ENCODE peak calls at places on chromosome 17, in four cellular contexts. T is GM12878, H is K562, Y is HepG2. N is an unnamed sample. For H3K27me3, the result is how much of the 10 kb centered on the place peaks cover.

GRCh38 chr17:55564077-55564476 is 52.8 kb upstream of the SMIM36 start:
- DNase-seq in Y (no peak), H (no peak), T (no peak), N (no peak)

GRCh38 chr17:7560172-7561027 is 1.3 kb upstream of the SENP3 start:
- DNase-seq in Y (peak), H (peak), T (no peak), N (peak)

GRCh38 chr17:37483311-37484039 is 6.2 kb upstream of the DUSP14 start:
- DNase-seq in Y (no peak), T (no peak), H (no peak), N (no peak)

GRCh38 chr17:75549246-75550138 is 24.0 kb downstream of the LLGL2 start:
- DNase-seq in Y (peak), H (no peak), T (no peak), N (no peak)

GRCh38 chr17:20926532-20926931 is 116.3 kb downstream of the USP22 start:
- DNase-seq in H (no peak), T (no peak), Y (no peak), N (no peak)

GRCh38 chr17:30958187-30958586 is 12.7 kb upstream of the RNF135 start:
- DNase-seq in Y (no peak), T (no peak), H (no peak), N (no peak)

GRCh38 chr17:75810216-75810615 is 25.6 kb downstream of the UNK start:
- DNase-seq in H (peak), T (no peak), Y (no peak), N (no peak)

GRCh38 chr17:74519951-74520553 is 11.2 kb downstream of the CD300LB start:
- DNase-seq in H (no peak), Y (no peak), T (no peak), N (no peak)

GRCh38 chr17:60301644-60302043 is 90.3 kb downstream of the USP32 start:
- DNase-seq in Y (no peak), H (no peak), T (no peak), N (no peak)

GRCh38 chr17:40486513-40487370 is 14.7 kb downstream of the TNS4 start:
- DNase-seq in H (no peak), Y (no peak), T (no peak), N (no peak)

GRCh38 chr17:65022751-65023421 is 33.7 kb downstream of the GNA13 start:
- DNase-seq in T (peak), H (no peak), Y (peak), N (peak)
- TF ChIP-seq MYC in T (no peak), H (no peak), Y (no peak), N (no peak)

GRCh38 chr17:77961741-77962140 is 3.2 kb downstream of the TNRC6C start:
- DNase-seq in T (no peak), Y (no peak), H (no peak), N (no peak)

GRCh38 chr17:77966476-77966875 is 8.0 kb downstream of the TNRC6C start:
- DNase-seq in T (no peak), Y (no peak), H (no peak), N (no peak)

GRCh38 chr17:77965354-77965753 is 6.9 kb downstream of the TNRC6C start:
- DNase-seq in Y (no peak), T (no peak), H (no peak), N (no peak)

GRCh38 chr17:77962349-77962748 is 3.8 kb downstream of the TNRC6C start:
- DNase-seq in H (no peak), T (no peak), Y (no peak), N (no peak)

GRCh38 chr17:77963441-77963840 is 4.9 kb downstream of the TNRC6C start:
- DNase-seq in H (peak), T (no peak), Y (peak), N (peak)
- H3K4me3 ChIP-seq in H (no peak), T (no peak), Y (no peak), N (no peak)

GRCh38 chr17:43753488-43754129 is 5.0 kb downstream of the SOST start:
- DNase-seq in Y (no peak), T (peak), H (peak), N (no peak)
- H3K27me3 ChIP-seq in Y (half or more), T (under half), H (under half), N (under half)

DNA sequence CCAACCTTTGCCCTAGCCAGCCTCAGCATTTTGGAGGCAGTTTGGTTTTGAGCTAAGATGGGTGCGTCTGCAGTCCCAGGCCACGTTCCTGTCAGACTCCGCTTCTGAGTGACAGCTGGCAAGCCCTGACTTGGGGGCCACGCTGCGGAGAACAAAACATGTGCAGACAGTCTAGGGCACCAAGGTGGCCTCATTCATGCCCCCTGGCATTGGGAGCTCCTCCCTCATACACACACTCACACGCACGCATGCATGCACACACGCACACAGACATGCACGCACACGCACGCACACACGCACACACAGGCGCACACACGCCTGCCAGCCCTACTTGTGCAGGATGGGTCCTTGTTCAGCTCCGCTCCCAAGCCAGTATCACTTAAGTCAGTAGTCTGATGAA is 69.1 kb downstream of the CCDC182 start:
- DNase-seq in H (no peak), Y (no peak), T (no peak), N (no peak)
- TF ChIP-seq MYC in H (no peak), Y (no peak), T (no peak), N (no peak)

GRCh38 chr17:979539-980405 is at the start of gene NXN:
- DNase-seq in T (no peak), Y (peak), H (peak), N (peak)

GRCh38 chr17:978110-979093 is 1.2 kb downstream of the NXN start:
- DNase-seq in T (no peak), Y (no peak), H (no peak), N (peak)

GRCh38 chr17:981292-981658 is 1.7 kb upstream of the NXN start:
- DNase-seq in H (no peak), Y (no peak), T (no peak), N (no peak)

GRCh38 chr17:979211-979538 is 401 bp downstream of the NXN start:
- DNase-seq in T (no peak), Y (no peak), H (peak), N (no peak)

DNA sequence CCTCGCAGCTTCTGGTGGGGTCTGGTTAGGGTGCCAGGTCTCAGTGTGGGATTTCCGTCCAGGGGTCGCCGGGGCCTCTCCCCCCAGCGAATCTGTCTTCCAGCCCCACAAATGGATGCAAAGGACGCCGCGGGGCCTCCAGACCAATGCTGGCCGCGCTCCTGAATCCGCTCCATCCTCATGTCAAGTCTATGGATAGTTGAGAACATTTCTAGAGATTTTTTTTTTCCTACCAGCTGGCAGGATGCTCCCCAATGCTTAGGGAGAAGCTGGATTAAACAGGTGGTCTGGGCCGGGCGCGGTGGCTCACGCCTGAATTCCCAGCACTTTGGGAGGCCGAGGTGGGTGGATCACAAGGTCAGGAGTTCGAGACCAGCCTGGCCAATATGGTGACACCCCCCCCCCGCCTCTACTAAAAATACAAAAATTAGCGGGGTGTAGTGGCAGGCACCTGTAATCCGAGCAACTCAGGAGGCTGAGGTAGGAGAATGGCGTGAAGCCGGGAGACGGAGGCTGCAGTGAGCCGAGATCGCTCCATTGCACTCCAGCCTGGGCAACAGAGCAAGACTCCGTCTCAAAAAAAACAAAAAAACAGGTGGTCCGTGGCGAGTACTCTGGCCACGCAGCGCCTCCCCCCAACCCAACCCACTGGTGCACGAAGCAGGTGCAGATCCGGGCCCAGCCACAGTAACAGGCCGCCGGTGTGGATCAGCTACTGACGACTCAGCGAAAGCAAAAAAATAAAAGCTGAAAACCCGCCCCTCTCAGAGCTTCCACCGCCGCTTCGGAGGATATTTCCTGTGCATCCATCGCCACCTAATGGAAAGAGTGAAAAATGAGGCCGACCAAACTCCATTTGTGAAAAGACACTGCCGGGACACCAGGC is 1.1 kb upstream of the NXN start:
- DNase-seq in T (peak), H (no peak), Y (peak), N (peak)
- H3K4me3 ChIP-seq in T (peak), H (peak), Y (peak), N (peak)

GRCh38 chr17:35428229-35428628 is 4.1 kb downstream of the SLFN12 start:
- DNase-seq in T (no peak), H (no peak), Y (no peak), N (no peak)

GRCh38 chr17:35432176-35433074 is at the start of gene SLFN12:
- DNase-seq in H (no peak), Y (no peak), T (peak), N (peak)

GRCh38 chr17:35423761-35424160 is 8.5 kb downstream of the SLFN12 start:
- DNase-seq in Y (no peak), T (no peak), H (no peak), N (no peak)

GRCh38 chr17:35433075-35433894 is 985 bp upstream of the SLFN12 start:
- DNase-seq in Y (peak), T (peak), H (peak), N (peak)

DNA sequence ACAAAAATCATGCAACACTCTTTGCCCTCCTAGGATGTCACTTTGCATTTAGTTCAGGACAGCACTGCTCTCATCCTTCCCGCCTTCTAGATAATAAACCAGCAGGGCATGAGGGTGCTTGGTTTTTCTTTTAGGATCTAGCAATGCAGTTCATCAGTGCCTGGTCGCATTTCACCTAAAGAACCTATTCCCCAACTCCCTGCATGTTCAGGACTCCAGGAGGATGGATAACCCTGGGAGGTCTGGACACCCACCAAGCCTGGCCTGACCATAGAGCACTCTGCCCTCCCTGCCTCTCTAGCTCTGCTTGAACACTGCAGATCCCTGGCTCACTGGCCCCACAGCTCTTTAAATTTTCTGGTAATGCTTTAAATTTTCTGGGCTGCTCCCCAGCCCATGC is 2.6 kb downstream of the SLFN12 start:
- DNase-seq in Y (no peak), T (no peak), H (no peak), N (no peak)
- H3K27me3 ChIP-seq in Y (under half), T (under half), H (under half), N (under half)

DNA sequence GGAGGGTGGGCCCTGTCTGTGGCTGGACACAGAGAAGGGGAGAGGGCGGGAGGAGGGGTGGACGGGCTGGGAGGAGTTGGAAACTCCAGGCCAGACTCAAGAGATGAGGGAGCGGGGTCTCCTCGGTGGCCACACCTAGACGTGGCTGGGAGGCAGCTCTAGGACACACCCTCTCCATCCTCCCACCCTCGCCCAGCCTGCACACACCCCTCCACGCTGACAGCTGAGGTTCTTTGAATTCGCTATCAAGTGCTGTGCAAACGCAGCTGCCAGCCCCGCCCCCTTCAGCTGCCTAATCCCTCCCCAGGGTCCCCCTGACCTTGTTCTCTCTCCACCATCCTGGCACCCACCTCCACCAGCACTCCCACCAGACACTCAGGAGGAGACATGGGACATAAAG is 48.7 kb downstream of the DNAH17 start:
- DNase-seq in H (peak), T (no peak), Y (no peak), N (no peak)
- TF ChIP-seq MYC in H (no peak), T (no peak), Y (no peak), N (no peak)

DNA sequence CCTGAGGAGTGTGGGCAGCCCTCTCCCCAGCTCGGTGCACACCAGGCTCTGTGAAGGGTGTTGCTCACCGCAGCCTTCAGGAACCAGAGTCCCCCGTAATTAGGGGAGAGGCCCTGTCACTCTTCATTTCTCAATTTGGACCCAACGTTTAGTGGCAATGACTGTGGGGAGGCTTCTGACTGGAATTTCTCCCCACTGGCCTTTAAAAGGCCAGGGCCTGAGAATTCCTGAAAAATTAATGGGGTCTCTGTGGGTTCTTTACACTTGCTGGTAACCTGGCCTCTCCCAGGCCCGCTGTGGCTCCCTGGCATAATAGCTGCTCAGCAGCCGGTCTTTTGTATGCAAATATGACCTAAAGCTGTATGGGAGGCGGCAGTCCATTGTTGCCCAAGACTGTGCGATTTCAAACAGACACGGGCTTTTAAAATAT is 209.7 kb downstream of the MSI2 start:
- DNase-seq in Y (no peak), T (no peak), H (no peak), N (no peak)
- H3K4me3 ChIP-seq in Y (no peak), T (no peak), H (no peak), N (no peak)

DNA sequence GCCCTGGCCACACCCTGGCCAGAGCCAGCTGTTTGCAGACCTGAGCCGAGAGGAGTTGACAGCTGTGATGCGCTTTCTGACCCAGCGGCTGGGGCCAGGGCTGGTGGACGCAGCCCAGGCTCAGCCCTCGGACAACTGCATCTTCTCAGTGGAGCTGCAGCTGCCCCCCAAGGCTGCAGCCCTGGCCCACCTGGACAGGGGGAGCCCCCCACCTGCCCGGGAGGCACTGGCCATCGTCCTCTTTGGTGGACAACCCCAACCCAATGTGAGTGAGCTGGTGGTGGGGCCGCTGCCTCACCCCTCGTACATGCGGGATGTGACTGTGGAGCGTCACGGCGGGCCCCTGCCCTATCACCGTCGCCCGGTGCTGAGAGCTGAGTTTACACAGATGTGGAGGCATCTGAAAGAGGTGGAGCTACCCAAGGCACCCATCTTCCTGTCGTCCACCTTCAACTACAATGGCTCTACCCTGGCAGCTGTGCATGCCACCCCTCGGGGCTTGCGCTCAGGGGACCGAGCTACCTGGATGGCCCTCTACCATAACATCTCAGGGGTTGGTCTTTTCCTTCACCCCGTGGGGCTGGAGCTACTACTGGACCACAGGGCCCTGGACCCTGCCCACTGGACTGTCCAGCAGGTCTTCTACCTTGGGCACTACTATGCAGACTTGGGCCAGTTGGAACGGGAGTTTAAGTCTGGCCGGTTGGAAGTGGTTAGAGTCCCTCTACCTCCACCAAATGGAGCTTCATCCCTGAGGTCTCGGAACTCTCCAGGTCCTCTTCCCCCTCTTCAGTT is 578 bp downstream of the AOC2 start:
- DNase-seq in Y (no peak), T (no peak), H (no peak), N (no peak)
- H3K27me3 ChIP-seq in Y (under half), T (under half), H (under half), N (under half)

N was measured in endothelial cell of umbilical vein.